ENCODE peak calls at places on chromosomes 3 and 15, in eight cellular contexts. R is choroid plexus epithelial cell; P is hypothalamus; A is left lung; D is psoas muscle; F is stimulated activated CD4-positive, alpha-beta T cell treated with anti-CD3 and anti-CD28 coated beads, Interleukin-12 subunit alpha, Interleukin-12 subunit beta, amount 100 ng/mL, for 48 hours; U is GM23248; H is head of caudate nucleus. V is an unnamed sample.

GRCh38 chr3:157290761-157291160 is 130.8 kb upstream of the CCNL1 start:
- DNase-seq in U (peak), D (no peak), H (no peak), R (peak), A (no peak), P (no peak), F (no peak), V (no peak)

GRCh38 chr3:180246688-180247195 is 210.0 kb upstream of the PEX5L start:
- DNase-seq in F (no peak), A (no peak), D (no peak), U (no peak), R (no peak), P (no peak), H (no peak), V (no peak)

GRCh38 chr15:101410612-101411011 is 78.9 kb downstream of the PCSK6 start:
- DNase-seq in U (no peak), H (no peak), R (no peak), A (no peak), P (no peak), D (no peak), F (no peak), V (no peak)

GRCh38 chr15:40250304-40250656 is 11.4 kb downstream of the PAK6 start:
- DNase-seq in H (no peak), F (no peak), P (no peak), U (no peak), R (no peak), A (peak), D (no peak), V (peak)

GRCh38 chr15:98648654-98649537 is 557 bp downstream of the IGF1R start:
- DNase-seq in F (peak), R (peak), P (peak), D (peak), A (peak), U (peak), H (peak), V (peak)

GRCh38 chr3:56704706-56705105 is 21.6 kb upstream of the TASOR start:
- DNase-seq in R (no peak), A (no peak), F (no peak), D (no peak), P (no peak), U (no peak), H (no peak), V (no peak)

GRCh38 chr15:79185199-79185598 is 94.6 kb upstream of the RASGRF1 start:
- DNase-seq in U (peak), D (no peak), H (peak), A (no peak), R (peak), P (no peak), F (peak), V (peak)

GRCh38 chr3:30269751-30270445 is 336.5 kb upstream of the TGFBR2 start:
- DNase-seq in U (no peak), P (no peak), F (no peak), R (no peak), A (no peak), D (no peak), H (no peak), V (no peak)

GRCh38 chr15:39575180-39575579 is 5.7 kb upstream of the THBS1 start:
- DNase-seq in D (no peak), A (no peak), U (no peak), F (no peak), P (no peak), H (no peak), R (no peak), V (no peak)

GRCh38 chr3:72565593-72565992 is 282.7 kb downstream of the SHQ1 start:
- DNase-seq in A (no peak), H (no peak), P (no peak), D (no peak), U (no peak), F (no peak), R (no peak), V (no peak)

GRCh38 chr15:39593071-39594055 is 12.5 kb downstream of the THBS1 start:
- DNase-seq in U (peak), F (no peak), D (no peak), P (no peak), H (no peak), A (no peak), R (no peak), V (no peak)

GRCh38 chr3:66693461-66693912 is 192.7 kb upstream of the LRIG1 start:
- DNase-seq in D (peak), R (peak), P (peak), A (no peak), F (no peak), H (peak), U (peak), V (no peak)

GRCh38 chr3:45572755-45573154 is 21.8 kb upstream of the LIMD1 start:
- DNase-seq in P (no peak), D (no peak), R (no peak), A (no peak), H (no peak), U (no peak), F (no peak), V (no peak)

GRCh38 chr3:169526246-169526645 is 137.3 kb downstream of the MECOM start:
- DNase-seq in R (no peak), P (no peak), F (no peak), D (no peak), H (no peak), A (no peak), U (no peak), V (no peak)

GRCh38 chr15:45572627-45573026 is 14.6 kb upstream of the BLOC1S6 start:
- DNase-seq in R (no peak), A (no peak), D (no peak), H (no peak), F (no peak), U (no peak), P (no peak), V (no peak)

GRCh38 chr3:23455775-23456174 is 252.6 kb downstream of the UBE2E2 start:
- DNase-seq in R (peak), H (no peak), D (no peak), F (no peak), P (no peak), U (peak), A (no peak), V (no peak)

GRCh38 chr3:12965999-12966846 is 107.0 kb downstream of the IQSEC1 start:
- DNase-seq in U (peak), H (peak), P (peak), A (no peak), R (no peak), F (no peak), D (no peak), V (no peak)

GRCh38 chr15:51250217-51251011 is 88.0 kb downstream of the CYP19A1 start:
- DNase-seq in H (no peak), U (no peak), D (no peak), P (no peak), A (no peak), F (no peak), R (no peak), V (no peak)

GRCh38 chr15:90191795-90192494 is 9.2 kb upstream of the SEMA4B start:
- DNase-seq in U (no peak), F (no peak), A (peak), R (peak), P (peak), D (peak), H (peak), V (no peak)

GRCh38 chr3:12040902-12041301 is 36.7 kb downstream of the SYN2 start:
- DNase-seq in H (no peak), F (no peak), D (no peak), P (no peak), A (no peak), U (no peak), R (no peak), V (no peak)

V was measured in WTC11.